ENCODE peak calls at places on chromosomes 3 and 15, in seven cellular contexts. K is anterior cingulate cortex; W is posterior vena cava; C is GF-D8; R is H9; N is NCI-H187 treated with DMSO at 0.1 percent for 48 hours; U is activated CD4-positive, alpha-beta T cell treated with anti-CD3 and anti-CD28 coated beads, Interleukin-2, amount 10 ng/mL, durations not matched to agents 7 days and 5 days. O is an unnamed sample.

GRCh38 chr3:180196658-180197057 is 159.9 kb upstream of the PEX5L start:
- DNase-seq in K (no peak), W (no peak), C (no peak), R (no peak), N (no peak), U (no peak), O (no peak)

GRCh38 chr3:46089237-46090011 is 62.1 kb upstream of the XCR1 start:
- DNase-seq in K (no peak), W (peak; percentile 88), C (peak; percentile 17), R (no peak), N (no peak), U (no peak), O (peak; percentile 84)

GRCh38 chr3:64345351-64345750 is 120.1 kb upstream of the PRICKLE2 start:
- DNase-seq in K (no peak), W (no peak), C (no peak), R (no peak), N (no peak), U (no peak), O (no peak)

GRCh38 chr3:143526016-143526540 is 322.2 kb downstream of the SLC9A9 start:
- DNase-seq in K (no peak), W (no peak), C (no peak), R (no peak), N (no peak), U (no peak), O (no peak)

GRCh38 chr3:112116777-112117186 is 16.3 kb downstream of the GCSAM start:
- DNase-seq in K (no peak), W (no peak), C (no peak), R (no peak), N (no peak), U (no peak), O (no peak)

GRCh38 chr15:90790057-90790456 is 72.9 kb downstream of the BLM start:
- DNase-seq in K (no peak), W (no peak), C (no peak), R (no peak), N (no peak), U (no peak), O (no peak)

GRCh38 chr3:46354984-46355383 is 1.1 kb downstream of the CCR2 start:
- DNase-seq in K (no peak), W (no peak), C (peak; percentile 16), R (no peak), N (no peak), U (no peak), O (no peak)

GRCh38 chr15:98232761-98233160 is 272.3 kb downstream of the ARRDC4 start:
- DNase-seq in K (no peak), W (no peak), C (no peak), R (no peak), N (no peak), U (no peak), O (no peak)

GRCh38 chr3:144394052-144394451 is 422.4 kb downstream of the DIPK2A start:
- DNase-seq in K (no peak), W (no peak), C (no peak), R (no peak), N (no peak), U (no peak), O (no peak)

GRCh38 chr15:26126819-26127387 is 263.8 kb upstream of the ATP10A start:
- DNase-seq in K (no peak), W (no peak), C (no peak), R (no peak), N (no peak), U (no peak), O (no peak)

GRCh38 chr3:56468184-56469106 is at the start of gene ERC2:
- DNase-seq in K (no peak), W (peak; percentile 81), C (no peak), R (peak; percentile 94), N (no peak), U (no peak), O (no peak)

GRCh38 chr15:66862111-66862815 is 160.2 kb downstream of the SMAD6 start:
- DNase-seq in K (no peak), W (peak; percentile 28), C (no peak), R (peak; percentile 41), N (no peak), U (no peak), O (peak; percentile 45)

GRCh38 chr3:24462737-24463136 is 31.9 kb downstream of the THRB start:
- DNase-seq in K (no peak), W (no peak), C (no peak), R (no peak), N (no peak), U (no peak), O (no peak)